ENCODE peak calls at places on chromosomes 11 and 22, in four cellular contexts. G is HepG2, Y is SK-N-SH, O is K562. C is an unnamed sample.

GRCh38 chr11:130650456-130651068 is 202.1 kb downstream of the ADAMTS15 start:
- DNase-seq in Y (no peak), G (no peak), O (no peak), C (no peak)

GRCh38 chr11:131108780-131109179 is 192.5 kb upstream of the SNX19 start:
- DNase-seq in G (no peak), Y (no peak), O (no peak), C (no peak)

GRCh38 chr22:25350551-25350971 is 131.1 kb downstream of the CRYBB2 start:
- DNase-seq in Y (no peak), O (no peak), G (no peak), C (no peak)

GRCh38 chr22:28950567-28951411 is 67.4 kb downstream of the ZNRF3 start:
- DNase-seq in G (no peak), O (no peak), Y (no peak), C (no peak)

GRCh38 chr11:24593332-24593731 is 96.5 kb downstream of the LUZP2 start:
- DNase-seq in Y (no peak), O (no peak), G (no peak), C (no peak)

GRCh38 chr11:134575504-134576230 is 163.6 kb upstream of the B3GAT1 start:
- DNase-seq in G (no peak), Y (no peak), O (no peak), C (no peak)

GRCh38 chr22:44181033-44181911 is 547 bp downstream of the PARVG start:
- DNase-seq in G (no peak), Y (no peak), O (no peak), C (no peak)

GRCh38 chr22:36562261-36562835 is 33.4 kb upstream of the EIF3D start:
- DNase-seq in G (no peak), Y (no peak), O (peak; percentile 27), C (no peak)

GRCh38 chr11:95924414-95924760 is 480 bp upstream of the MTMR2 start:
- DNase-seq in O (no peak), G (peak; percentile 18), Y (no peak), C (no peak)

GRCh38 chr22:21636629-21637218 is 4.2 kb downstream of the CCDC116 start:
- DNase-seq in G (no peak), Y (no peak), O (no peak), C (no peak)

GRCh38 chr11:130070829-130071205 is 1.1 kb downstream of the APLP2 start:
- DNase-seq in G (no peak), O (no peak), Y (no peak), C (no peak)

GRCh38 chr11:118614511-118614910 is 7.1 kb downstream of the PHLDB1 start:
- DNase-seq in G (no peak), O (no peak), Y (no peak), C (no peak)

GRCh38 chr11:131408011-131408640 is 37.7 kb downstream of the NTM start:
- DNase-seq in O (peak; percentile 18), Y (peak; percentile 45), G (peak; percentile 38), C (no peak)

GRCh38 chr11:16825968-16826367 is 87.5 kb downstream of the C11orf58 start:
- DNase-seq in Y (no peak), O (no peak), G (no peak), C (no peak)

GRCh38 chr22:24593810-24594568 is 1.1 kb upstream of the LRRC75B start:
- DNase-seq in Y (peak; percentile 32), O (no peak), G (peak; percentile 78), C (no peak)

GRCh38 chr11:102812188-102812587 is 14.2 kb upstream of the MMP1 start:
- DNase-seq in G (no peak), Y (no peak), O (no peak), C (no peak)

GRCh38 chr11:102810943-102811528 is 13.1 kb upstream of the MMP1 start:
- DNase-seq in Y (peak; percentile 10), O (no peak), G (peak; percentile 12), C (no peak)

GRCh38 chr11:102813484-102813883 is 15.5 kb upstream of the MMP1 start:
- DNase-seq in O (no peak), Y (no peak), G (no peak), C (no peak)

GRCh38 chr11:102806296-102806695 is 8.3 kb upstream of the MMP1 start:
- DNase-seq in Y (no peak), G (no peak), O (no peak), C (no peak)

GRCh38 chr11:102807921-102808320 is 10.0 kb upstream of the MMP1 start:
- DNase-seq in G (peak; percentile 37), Y (peak; percentile 36), O (peak; percentile 19), C (peak; percentile 75)
- TF ChIP-seq ELF1 in G (no peak), Y (no peak), O (no peak), C (no peak)

GRCh38 chr11:111335124-111335535 is 36.8 kb downstream of the POU2AF3 start:
- DNase-seq in O (no peak), G (peak; percentile 84), Y (no peak), C (no peak)

GRCh38 chr11:111334495-111335123 is 36.3 kb downstream of the POU2AF3 start:
- DNase-seq in G (peak; percentile 99), O (no peak), Y (peak; percentile 24), C (no peak)

GRCh38 chr11:111329306-111330204 is 31.2 kb downstream of the POU2AF3 start:
- DNase-seq in G (no peak), O (no peak), Y (no peak), C (no peak)

GRCh38 chr11:111330234-111330893 is 32.0 kb downstream of the POU2AF3 start:
- DNase-seq in Y (no peak), O (no peak), G (peak; percentile 42), C (no peak)

DNA sequence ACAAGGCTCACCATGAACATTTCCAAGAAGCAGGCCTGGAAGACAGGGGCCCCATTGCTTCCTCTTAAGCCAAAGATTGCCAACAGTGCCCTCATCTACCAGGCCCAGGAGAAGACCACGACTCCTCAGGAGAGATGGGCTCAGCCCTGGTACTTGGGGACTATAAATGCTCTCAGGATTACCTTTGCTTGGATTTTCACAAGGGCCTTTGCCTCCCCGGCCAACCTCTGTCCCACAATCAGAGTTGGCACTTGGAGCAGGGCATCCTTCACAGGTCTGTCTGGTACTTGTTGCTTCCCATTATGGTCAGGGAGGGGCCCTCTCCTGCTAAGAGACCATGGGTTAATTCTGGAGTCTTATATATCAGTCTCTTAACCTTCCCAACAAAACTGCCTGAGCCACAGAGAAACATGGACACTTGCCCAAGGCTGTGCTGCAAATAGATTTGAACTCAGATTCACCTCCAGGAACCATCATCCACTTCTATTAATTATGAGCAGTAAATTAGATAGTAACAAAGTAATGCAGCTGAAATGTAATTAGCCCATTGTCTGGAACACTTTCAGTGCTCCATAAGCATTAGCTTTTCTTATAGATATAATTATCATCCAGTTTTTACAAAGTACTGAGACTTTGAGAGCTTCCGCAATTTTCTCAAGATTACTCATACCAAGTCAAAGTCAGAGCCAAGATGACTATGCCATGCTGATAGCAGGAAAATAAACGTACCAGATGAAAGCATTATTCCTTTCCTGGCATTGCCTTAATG is 33.5 kb downstream of the POU2AF3 start:
- DNase-seq in G (no peak), O (no peak), Y (peak; percentile 58), C (no peak)
- TF ChIP-seq ELF1 in G (no peak), O (no peak), Y (peak; percentile 77), C (no peak)

GRCh38 chr22:49099496-49100124 is 728.1 kb downstream of the BRD1 start:
- DNase-seq in Y (no peak), G (no peak), O (no peak), C (peak; percentile 45)
- TF ChIP-seq ELF1 in Y (no peak), G (no peak), O (no peak), C (no peak)

GRCh38 chr11:1201395-1202153 is 21.3 kb upstream of the MUC5B start:
- DNase-seq in Y (no peak), G (no peak), O (no peak), C (no peak)
- TF ChIP-seq ELF1 in Y (no peak), G (no peak), O (no peak), C (no peak)

DNA sequence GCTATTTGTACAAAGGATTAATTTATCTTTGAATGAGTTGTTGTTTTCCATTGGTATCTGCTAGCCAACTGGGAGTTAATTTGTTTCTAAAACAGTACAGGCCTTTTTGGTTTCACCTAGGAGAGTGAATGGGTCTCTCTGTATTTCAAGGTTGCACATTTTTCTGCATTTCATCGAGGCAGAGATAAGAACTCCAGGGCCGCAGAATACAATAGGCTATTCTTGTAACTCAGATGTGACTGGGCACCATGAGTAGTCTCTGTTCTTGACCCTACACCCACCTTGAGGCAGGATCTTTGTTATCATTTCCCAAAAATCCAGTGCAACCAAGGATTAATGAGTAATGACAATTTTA is 51.7 kb upstream of the OR9Q1 start:
- DNase-seq in Y (no peak), G (peak; percentile 99), O (no peak), C (no peak)
- TF ChIP-seq ELF1 in Y (no peak), G (no peak), O (no peak), C (no peak)

DNA sequence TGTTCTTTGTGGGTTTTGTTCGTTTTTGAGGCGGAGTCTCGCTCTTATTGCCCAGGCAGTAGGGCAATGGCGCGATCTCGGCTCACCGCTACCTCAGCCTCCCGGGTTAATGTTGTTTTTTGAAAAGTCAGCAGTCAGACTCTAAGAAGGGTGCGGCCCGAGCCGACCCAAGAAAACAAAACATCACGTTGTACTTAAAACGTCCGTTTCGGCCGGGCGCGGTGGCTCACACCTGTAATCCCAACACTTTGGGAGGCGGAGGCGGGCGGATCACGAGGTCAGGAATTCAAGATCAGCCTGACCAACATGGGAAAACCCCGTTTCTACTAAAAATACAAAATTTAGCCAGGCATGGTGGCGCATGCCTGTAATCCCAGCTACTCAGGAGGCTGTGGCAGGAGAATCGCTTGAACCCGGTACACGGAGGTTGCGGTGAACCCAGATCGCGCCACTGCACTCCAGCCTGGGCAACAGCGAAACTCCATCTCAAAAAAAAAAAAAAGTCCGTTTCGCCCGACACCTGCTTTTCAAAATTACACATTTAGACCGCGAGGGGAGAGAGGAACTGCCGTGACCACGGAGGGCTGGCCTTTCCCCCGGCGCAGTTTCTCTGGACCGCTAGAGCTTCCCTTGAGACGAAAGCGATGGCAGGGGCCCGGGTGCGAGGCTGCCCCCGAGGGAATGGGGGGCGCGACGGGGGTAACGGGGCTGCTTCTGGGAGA is 636 bp downstream of the CD59 start:
- DNase-seq in G (peak; percentile 34), Y (peak; percentile 66), O (peak; percentile 32), C (no peak)
- TF ChIP-seq ELF1 in G (no peak), Y (no peak), O (no peak), C (no peak)

GRCh38 chr11:64121637-64122410 is 44.1 kb downstream of the MACROD1 start:
- DNase-seq in G (no peak), O (no peak), Y (no peak), C (no peak)
- TF ChIP-seq ELF1 in G (no peak), O (no peak), Y (no peak), C (no peak)